ENCODE peak calls at places on chromosomes 16 and 17, in six cellular contexts. A, H, O, K, L and W are unnamed samples.

GRCh38 chr17:81923302-81924260 is 4.0 kb downstream of the MAFG start:
- DNase-seq in A (peak; percentile 79), H (peak; percentile 96), O (peak; percentile 87), K (no peak), L (no peak), W (peak; percentile 65)

GRCh38 chr17:35373984-35374765 is 754 bp upstream of the SLFN11 start:
- DNase-seq in A (peak; percentile 78), H (peak; percentile 86), O (peak; percentile 68), K (no peak), L (peak; percentile 4), W (no peak)

GRCh38 chr17:82592751-82593589 is 55.3 kb downstream of the WDR45B start:
- DNase-seq in A (peak; percentile 90), H (peak; percentile 86), O (peak; percentile 87), K (peak; percentile 69), L (peak; percentile 42), W (no peak)

GRCh38 chr17:75124041-75124818 is 7.3 kb downstream of the NT5C start:
- DNase-seq in A (peak; percentile 65), H (no peak), O (peak; percentile 82), K (peak; percentile 42), L (peak; percentile 39), W (peak; percentile 67)

GRCh38 chr17:42359133-42359532 is 29.1 kb downstream of the STAT3 start:
- DNase-seq in A (no peak), H (no peak), O (no peak), K (no peak), L (no peak), W (no peak)

GRCh38 chr17:2421315-2422147 is 20.7 kb upstream of the MNT start:
- DNase-seq in A (peak; percentile 58), H (no peak), O (no peak), K (no peak), L (no peak), W (no peak)

GRCh38 chr17:61408151-61409041 is 8.8 kb downstream of the TBX2 start:
- DNase-seq in A (peak; percentile 57), H (no peak), O (no peak), K (no peak), L (no peak), W (no peak)

GRCh38 chr16:23901178-23902131 is 65.7 kb downstream of the PRKCB start:
- DNase-seq in A (no peak), H (peak; percentile 90), O (no peak), K (no peak), L (no peak), W (no peak)

GRCh38 chr17:29590979-29591736 is 1.7 kb upstream of the GIT1 start:
- DNase-seq in A (peak; percentile 63), H (no peak), O (peak; percentile 61), K (no peak), L (no peak), W (no peak)

GRCh38 chr16:56909484-56910113 is 22.3 kb upstream of the HERPUD1 start:
- DNase-seq in A (no peak), H (no peak), O (no peak), K (no peak), L (no peak), W (no peak)

GRCh38 chr16:28875134-28876015 is 2.9 kb upstream of the ATP2A1 start:
- DNase-seq in A (peak; percentile 6), H (no peak), O (no peak), K (no peak), L (no peak), W (no peak)
- TF ChIP-seq CTCF in A (peak; percentile 4), H (no peak), O (no peak), K (no peak), L (no peak), W (no peak)

GRCh38 chr17:78724544-78724943 is 57.5 kb downstream of the CYTH1 start:
- DNase-seq in A (no peak), H (no peak), O (no peak), K (no peak), L (no peak), W (no peak)
- TF ChIP-seq CTCF in A (no peak), H (no peak), O (no peak), K (no peak), L (no peak), W (no peak)

GRCh38 chr17:27494192-27495091 is 38.2 kb downstream of the KSR1 start:
- DNase-seq in A (peak; percentile 74), H (no peak), O (peak; percentile 71), K (no peak), L (no peak), W (no peak)
- TF ChIP-seq CTCF in A (peak; percentile 35), H (no peak), O (peak; percentile 33), K (peak; percentile 16), L (no peak), W (no peak)

GRCh38 chr16:25009822-25010221 is 5.3 kb downstream of the ARHGAP17 start:
- DNase-seq in A (peak; percentile 39), H (peak; percentile 83), O (peak; percentile 50), K (no peak), L (no peak), W (no peak)
- TF ChIP-seq CTCF in A (no peak), H (no peak), O (no peak), K (no peak), L (no peak), W (no peak)